ENCODE peak calls at places on chromosomes 2 and 18, in nine cellular contexts. S is fibroblast of the aortic adventitia, A is H7, W is LoVo, J is kidney, Z is SIG-M5, U is GM06990, R is substantia nigra, B is EH. C is an unnamed sample.

GRCh38 chr18:13312515-13312914 is 94.0 kb downstream of the LDLRAD4 start:
- DNase-seq in S (no peak), A (no peak), W (no peak), J (no peak), Z (no peak), U (no peak), R (no peak), B (no peak), C (no peak)

GRCh38 chr2:235864746-235865535 is 303.2 kb downstream of the GBX2 start:
- DNase-seq in S (no peak), A (peak; percentile 60), W (no peak), J (no peak), Z (no peak), U (no peak), R (no peak), B (peak; percentile 57), C (no peak)

GRCh38 chr2:88638743-88639142 is 11.5 kb upstream of the EIF2AK3 start:
- DNase-seq in S (peak; percentile 27), A (no peak), W (peak; percentile 29), J (no peak), Z (no peak), U (no peak), R (no peak), B (peak; percentile 54), C (no peak)

GRCh38 chr2:63654959-63655358 is 66.2 kb downstream of the MDH1 start:
- DNase-seq in S (peak; percentile 54), A (no peak), W (no peak), J (no peak), Z (no peak), U (peak; percentile 20), R (no peak), B (peak; percentile 34), C (peak; percentile 20)

GRCh38 chr2:240931319-240931949 is 25.3 kb downstream of the CROCC2 start:
- DNase-seq in S (no peak), A (peak; percentile 31), W (no peak), J (peak; percentile 61), Z (no peak), U (no peak), R (no peak), B (no peak), C (no peak)

GRCh38 chr2:156598563-156598962 is 162.4 kb downstream of the GPD2 start:
- DNase-seq in S (no peak), A (no peak), W (no peak), J (no peak), Z (no peak), U (no peak), R (no peak), B (no peak), C (no peak)

GRCh38 chr2:98379311-98380202 is 33.3 kb downstream of the CNGA3 start:
- DNase-seq in S (peak; percentile 20), A (no peak), W (no peak), J (no peak), Z (no peak), U (no peak), R (no peak), B (no peak), C (no peak)

GRCh38 chr2:230914886-230915285 is 10.2 kb downstream of the GPR55 start:
- DNase-seq in S (no peak), A (no peak), W (no peak), J (no peak), Z (no peak), U (no peak), R (no peak), B (no peak), C (no peak)

GRCh38 chr2:8966123-8966908 is 37.2 kb downstream of the MBOAT2 start:
- DNase-seq in S (peak; percentile 81), A (no peak), W (peak; percentile 46), J (no peak), Z (no peak), U (no peak), R (no peak), B (no peak), C (no peak)

GRCh38 chr2:160254363-160254762 is 54.3 kb upstream of the ITGB6 start:
- DNase-seq in S (no peak), A (no peak), W (no peak), J (no peak), Z (no peak), U (no peak), R (no peak), B (no peak), C (no peak)

GRCh38 chr2:56763683-56764082 is 579.9 kb downstream of the CCDC85A start:
- DNase-seq in S (no peak), A (no peak), W (no peak), J (no peak), Z (no peak), U (no peak), R (no peak), B (no peak), C (no peak)

GRCh38 chr2:152071077-152071476 is 27.8 kb downstream of the CACNB4 start:
- DNase-seq in S (no peak), A (no peak), W (no peak), J (no peak), Z (no peak), U (peak; percentile 41), R (no peak), B (no peak), C (peak; percentile 62)

GRCh38 chr2:13537771-13538349 is 821.1 kb downstream of the TRIB2 start:
- DNase-seq in S (no peak), A (no peak), W (no peak), J (no peak), Z (no peak), U (no peak), R (no peak), B (no peak), C (no peak)

GRCh38 chr18:62413189-62413588 is 88.1 kb downstream of the TNFRSF11A start:
- DNase-seq in S (no peak), A (no peak), W (no peak), J (no peak), Z (no peak), U (no peak), R (no peak), B (no peak), C (no peak)

GRCh38 chr2:195660265-195660890 is 3.4 kb downstream of the SLC39A10 start:
- DNase-seq in S (peak; percentile 88), A (peak; percentile 48), W (peak; percentile 55), J (no peak), Z (no peak), U (no peak), R (no peak), B (peak; percentile 77), C (peak; percentile 48)

GRCh38 chr2:118047273-118047898 is 33.5 kb upstream of the CCDC93 start:
- DNase-seq in S (peak; percentile 64), A (no peak), W (peak; percentile 49), J (no peak), Z (no peak), U (no peak), R (no peak), B (peak; percentile 44), C (no peak)

GRCh38 chr2:85668009-85668856 is at the start of gene SFTPB:
- DNase-seq in S (peak; percentile 52), A (peak; percentile 38), W (no peak), J (no peak), Z (no peak), U (no peak), R (no peak), B (peak; percentile 25), C (no peak)

C was measured in GM13977.